ENCODE peak calls at places on chromosome X, in four cellular contexts. S, P, G and H are unnamed samples.
A peak's percentile ranks its signal among the peaks of the same experiment; 100 is the strongest.

GRCh38 chrX:95893632-95894031 is 791.0 kb upstream of the DIAPH2 start:
- DNase-seq in S (no peak), P (peak; percentile 92), G (no peak), H (peak; percentile 66)

GRCh38 chrX:115367956-115368355 is 78.4 kb downstream of the LUZP4 start:
- DNase-seq in S (no peak), P (no peak), G (no peak), H (no peak)

GRCh38 chrX:150690126-150690525 is 3.1 kb upstream of the MTMR1 start:
- DNase-seq in S (no peak), P (peak; percentile 94), G (no peak), H (peak; percentile 88)

GRCh38 chrX:13661735-13662536 is 9.0 kb downstream of the TCEANC start:
- DNase-seq in S (no peak), P (no peak), G (no peak), H (no peak)

GRCh38 chrX:115642895-115643530 is 82.0 kb downstream of the PLS3 start:
- DNase-seq in S (no peak), P (peak; percentile 72), G (peak; percentile 15), H (peak; percentile 71)

GRCh38 chrX:143536176-143536575 is 18.9 kb upstream of the SPANXN3 start:
- DNase-seq in S (no peak), P (no peak), G (no peak), H (no peak)

GRCh38 chrX:77785400-77785745 is 643 bp downstream of the ATRX start:
- DNase-seq in S (peak; percentile 49), P (peak; percentile 1), G (no peak), H (no peak)

GRCh38 chrX:70806081-70806480 is 102.4 kb downstream of the TEX11 start:
- DNase-seq in S (no peak), P (no peak), G (no peak), H (no peak)

GRCh38 chrX:107574054-107574683 is 54.1 kb upstream of the PRPS1 start:
- DNase-seq in S (no peak), P (peak; percentile 63), G (no peak), H (peak; percentile 18)

GRCh38 chrX:38847903-38848230 is 46.6 kb downstream of the MID1IP1 start:
- DNase-seq in S (no peak), P (no peak), G (no peak), H (no peak)

GRCh38 chrX:17285983-17286382 is 89.0 kb upstream of the NHS start:
- DNase-seq in S (no peak), P (no peak), G (no peak), H (no peak)